ENCODE peak calls at places on chromosome 10, in five cellular contexts. Q is pancreas, G is astrocyte, L is aorta, K is neural progenitor cell. I is an unnamed sample.

GRCh38 chr10:3926268-3926667 is 141.3 kb upstream of the KLF6 start:
- DNase-seq in G (peak; percentile 15), L (no peak), Q (no peak), K (no peak), I (no peak)

GRCh38 chr10:76723781-76724336 is 913.7 kb downstream of the KCNMA1 start:
- DNase-seq in G (no peak), L (no peak), K (peak; percentile 26), Q (no peak), I (no peak)

GRCh38 chr10:23543696-23544095 is 104.8 kb downstream of the OTUD1 start:
- DNase-seq in G (no peak), L (no peak), K (no peak), Q (no peak), I (no peak)

GRCh38 chr10:13681528-13681927 is 94.8 kb downstream of the PRPF18 start:
- DNase-seq in K (no peak), Q (no peak), G (no peak), L (no peak), I (no peak)

GRCh38 chr10:60646966-60647796 is 131.1 kb upstream of the CDK1 start:
- DNase-seq in Q (no peak), K (peak; percentile 57), G (peak; percentile 33), L (no peak), I (peak; percentile 22)

GRCh38 chr10:78903351-78903940 is 165.3 kb upstream of the ZMIZ1 start:
- DNase-seq in Q (no peak), G (no peak), L (no peak), K (no peak), I (no peak)

GRCh38 chr10:110512461-110513187 is 14.9 kb downstream of the DUSP5 start:
- DNase-seq in Q (no peak), K (no peak), L (peak; percentile 52), G (peak; percentile 91), I (no peak)

GRCh38 chr10:86287966-86288579 is 78.5 kb downstream of the GRID1 start:
- DNase-seq in Q (no peak), G (no peak), K (no peak), L (no peak), I (no peak)

GRCh38 chr10:96586419-96587254 is at the start of gene TM9SF3:
- DNase-seq in G (peak; percentile 74), K (peak; percentile 96), Q (peak; percentile 94), L (peak; percentile 98), I (no peak)

GRCh38 chr10:50830066-50830465 is 55.4 kb downstream of the A1CF start:
- DNase-seq in K (no peak), L (no peak), Q (no peak), G (no peak), I (no peak)

GRCh38 chr10:50837095-50837494 is 48.3 kb downstream of the A1CF start:
- DNase-seq in K (no peak), G (no peak), Q (no peak), L (no peak), I (no peak)

DNA sequence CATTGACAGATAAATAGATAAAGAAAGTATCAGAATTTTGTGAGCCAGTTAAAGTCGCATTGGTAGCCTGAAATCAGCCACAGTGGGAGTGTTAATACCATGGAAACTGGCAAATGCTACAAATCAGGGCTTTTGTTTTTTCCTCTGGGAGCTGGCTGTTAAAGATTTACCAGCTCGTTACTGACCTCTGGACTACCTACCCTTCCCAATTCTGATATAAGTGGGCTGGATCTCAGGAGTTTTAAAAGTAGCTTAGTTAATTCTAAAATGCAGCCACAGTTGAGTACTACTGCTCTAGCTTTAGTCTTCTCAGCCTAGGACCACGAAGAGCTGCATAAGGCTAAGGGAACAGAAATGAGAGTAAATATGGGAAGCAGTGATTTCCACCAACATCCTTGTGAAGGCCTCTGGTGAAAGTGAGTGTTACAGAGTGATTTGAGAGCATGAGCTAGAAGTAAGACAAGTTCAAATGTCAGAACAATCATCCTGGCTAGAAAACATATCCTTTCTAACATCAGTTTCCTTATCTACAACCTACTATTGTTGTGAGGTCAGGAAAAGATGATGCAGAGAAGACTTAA is 53.2 kb downstream of the A1CF start:
- DNase-seq in Q (no peak), K (no peak), L (no peak), G (no peak), I (no peak)
- H3K27ac ChIP-seq in Q (no peak overlapping the region), K (no peak overlapping the region), L (no peak overlapping the region), G (no peak overlapping the region), I (no peak overlapping the region)

GRCh38 chr10:16986406-16987128 is 143.0 kb downstream of the CUBN start:
- DNase-seq in L (no peak), G (peak; percentile 95), K (peak; percentile 11), Q (no peak), I (no peak)
- H3K27ac ChIP-seq in L (peak overlapping the region; percentile 8), G (peak overlapping the region; percentile 100), K (no peak overlapping the region), Q (peak overlapping the region; percentile 21), I (peak overlapping the region; percentile 95)

DNA sequence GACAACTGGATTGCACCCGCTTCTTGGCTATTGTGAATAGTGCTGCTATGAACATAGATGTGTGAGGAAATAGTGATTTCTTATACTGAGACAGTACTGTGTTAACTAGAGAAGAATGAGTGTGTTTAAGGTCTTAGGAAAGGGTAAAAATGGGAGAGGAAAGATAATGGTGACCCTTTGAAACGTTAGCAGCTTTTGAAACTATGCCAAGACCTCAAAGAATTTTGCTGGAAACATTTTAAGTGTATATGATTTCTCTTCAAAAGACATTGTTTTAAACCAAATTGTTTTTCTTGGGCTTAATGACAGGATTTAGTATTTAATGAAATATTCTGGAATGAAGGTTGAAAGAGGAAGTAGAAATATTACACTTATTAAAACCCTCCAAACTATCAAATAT is 100.8 kb upstream of the ARHGAP21 start:
- DNase-seq in K (no peak), G (no peak), L (no peak), Q (no peak), I (no peak)
- H3K27ac ChIP-seq in K (no peak overlapping the region), G (no peak overlapping the region), L (no peak overlapping the region), Q (no peak overlapping the region), I (no peak overlapping the region)

DNA sequence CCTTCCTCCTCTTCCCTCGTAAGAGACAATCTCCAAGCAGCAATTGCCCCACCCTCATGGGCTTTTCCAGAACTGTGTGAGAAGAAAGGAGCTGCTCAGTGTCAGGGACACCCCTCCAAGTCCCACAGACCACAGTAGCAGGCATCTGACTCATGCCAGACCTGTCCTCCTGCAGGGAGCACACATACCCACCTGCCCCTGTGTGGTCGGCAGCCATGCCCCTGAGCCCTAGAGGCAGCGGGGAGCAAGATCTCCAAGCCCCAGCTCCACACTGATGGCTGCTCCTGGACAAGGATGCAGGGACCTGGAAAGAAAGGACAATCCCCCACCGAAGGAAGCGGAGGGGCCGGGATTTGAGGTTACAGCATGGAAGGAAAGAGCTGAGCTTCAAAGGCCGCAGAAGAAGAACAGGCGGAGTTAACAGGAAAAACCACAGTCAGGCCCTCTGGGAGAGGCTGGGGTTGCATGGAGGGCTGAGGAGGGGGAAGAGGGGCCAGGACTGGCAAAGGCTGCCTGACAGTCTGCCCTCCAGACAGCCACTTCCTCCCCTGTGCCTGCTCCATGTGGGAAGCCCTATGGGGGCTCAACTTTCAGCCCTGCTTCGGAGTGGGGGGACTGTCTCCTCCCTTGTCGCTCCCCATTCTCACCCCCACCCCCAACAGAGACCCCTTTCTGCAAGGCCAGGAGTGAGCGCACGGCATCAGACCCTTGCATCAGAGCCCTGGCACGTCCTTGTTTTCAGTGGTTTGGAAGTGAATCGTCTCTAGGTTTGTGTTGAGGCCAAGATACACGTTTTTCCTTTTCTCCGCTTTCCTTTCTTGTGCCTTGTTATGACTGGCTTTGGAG is 46.8 kb downstream of the ASB13 start:
- DNase-seq in G (peak; percentile 61), K (no peak), Q (no peak), L (peak; percentile 78), I (no peak)
- H3K27ac ChIP-seq in G (no peak overlapping the region), K (no peak overlapping the region), Q (no peak overlapping the region), L (peak overlapping the region; percentile 77), I (no peak overlapping the region)

DNA sequence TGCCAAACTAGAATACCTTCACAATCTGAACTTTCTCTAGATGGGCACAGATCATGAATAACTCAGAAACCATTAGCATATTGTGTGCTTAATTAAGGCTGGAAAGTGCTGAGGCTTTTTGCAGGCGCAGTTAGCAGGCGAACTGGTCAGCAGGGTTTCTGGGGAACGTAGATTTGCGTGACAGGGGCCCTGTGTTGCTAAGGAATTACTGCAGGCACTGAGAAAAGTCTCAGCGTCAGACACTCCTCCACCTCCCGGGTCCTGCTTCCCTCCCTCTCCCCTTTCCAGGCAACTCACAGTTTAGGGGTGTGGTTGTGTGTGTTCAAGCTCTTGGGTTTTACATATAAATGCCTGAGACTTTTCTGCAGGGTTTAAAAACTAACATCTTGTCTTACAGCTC is 2.2 kb downstream of the MAP3K8 start:
- DNase-seq in K (peak; percentile 74), L (no peak), G (peak; percentile 84), Q (no peak), I (no peak)
- H3K27ac ChIP-seq in K (no peak overlapping the region), L (no peak overlapping the region), G (peak overlapping the region; percentile 73), Q (peak overlapping the region; percentile 98), I (peak overlapping the region; percentile 51)

GRCh38 chr10:72763201-72763600 is 71.3 kb downstream of the MCU start:
- DNase-seq in K (no peak), L (no peak), Q (no peak), G (no peak), I (no peak)
- H3K27ac ChIP-seq in K (no peak overlapping the region), L (no peak overlapping the region), Q (no peak overlapping the region), G (no peak overlapping the region), I (no peak overlapping the region)

GRCh38 chr10:56583316-56583715 is 222.3 kb upstream of the ZWINT start:
- DNase-seq in L (no peak), K (no peak), Q (no peak), G (no peak), I (no peak)

GRCh38 chr10:56586391-56586790 is 225.3 kb upstream of the ZWINT start:
- DNase-seq in L (no peak), Q (no peak), G (no peak), K (peak; percentile 61), I (no peak)

DNA sequence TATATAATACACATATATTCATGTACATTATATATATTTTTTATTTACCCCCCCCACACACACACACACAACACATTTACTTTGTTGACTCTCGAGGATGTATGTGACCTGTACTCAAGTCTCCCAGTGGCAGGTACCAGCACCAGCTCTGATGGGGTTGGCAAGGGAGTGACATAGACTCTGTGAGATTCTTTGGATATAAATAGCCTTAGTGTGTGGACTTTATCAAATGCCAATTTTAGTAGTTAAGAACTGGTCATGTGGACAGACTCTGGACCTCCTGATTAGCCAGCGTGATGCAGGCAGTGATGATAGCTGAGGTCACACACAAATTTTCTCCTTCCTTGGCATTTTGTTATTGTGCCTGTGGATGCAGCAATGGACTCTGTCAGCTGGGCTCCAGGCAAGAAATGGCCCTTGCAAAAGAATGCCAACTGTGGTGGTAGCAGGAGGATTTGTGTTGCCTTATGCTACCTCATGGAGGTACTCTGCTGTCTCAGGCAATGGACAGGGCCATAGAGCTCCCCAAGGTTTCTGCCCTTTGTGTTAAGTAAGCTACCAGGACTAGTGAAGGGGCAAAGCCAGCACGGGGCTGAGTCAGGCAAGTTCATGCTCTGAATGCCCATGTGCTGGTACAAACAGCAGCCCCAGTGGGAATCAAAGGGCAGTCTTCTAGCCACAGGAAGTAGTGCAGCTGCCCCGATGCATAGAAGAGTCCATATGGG is 224.6 kb upstream of the ZWINT start:
- DNase-seq in G (no peak), Q (no peak), L (no peak), K (no peak), I (no peak)
- H3K27ac ChIP-seq in G (no peak overlapping the region), Q (no peak overlapping the region), L (no peak overlapping the region), K (no peak overlapping the region), I (no peak overlapping the region)

GRCh38 chr10:114403545-114404161 is 649 bp downstream of the AFAP1L2 start:
- DNase-seq in G (no peak), Q (no peak), K (peak; percentile 75), L (peak; percentile 83), I (no peak)
- H3K27ac ChIP-seq in G (peak overlapping the region; percentile 19), Q (no peak overlapping the region), K (no peak overlapping the region), L (no peak overlapping the region), I (no peak overlapping the region)

GRCh38 chr10:44965651-44966097 is 6.1 kb downstream of the RASSF4 start:
- DNase-seq in L (no peak), K (no peak), Q (peak; percentile 24), G (no peak), I (no peak)
- H3K27ac ChIP-seq in L (no peak overlapping the region), K (no peak overlapping the region), Q (peak overlapping the region; percentile 92), G (no peak overlapping the region), I (no peak overlapping the region)